ENCODE peak calls at places on chromosomes 2 and 18, in eight cellular contexts. B, C, G, Y, K, D, F and V are unnamed samples.

GRCh38 chr2:69056071-69056470 is 43.1 kb downstream of the ANTXR1 start:
- DNase-seq in B (no peak), C (no peak), G (no peak), Y (no peak), K (no peak), D (no peak), F (no peak), V (no peak)

GRCh38 chr2:37376421-37377186 is 32.2 kb downstream of the QPCT start:
- DNase-seq in B (peak), C (peak), G (no peak), Y (peak), K (no peak), D (no peak), F (no peak), V (no peak)

GRCh38 chr2:157433335-157433890 is 10.5 kb downstream of the CYTIP start:
- DNase-seq in B (peak), C (no peak), G (no peak), Y (no peak), K (no peak), D (no peak), F (no peak), V (no peak)

GRCh38 chr2:120701096-120701860 is 34.4 kb upstream of the GLI2 start:
- DNase-seq in B (no peak), C (no peak), G (no peak), Y (peak), K (no peak), D (no peak), F (no peak), V (peak)

GRCh38 chr2:17827306-17827705 is 11.0 kb downstream of the MSGN1 start:
- DNase-seq in B (no peak), C (no peak), G (no peak), Y (no peak), K (no peak), D (no peak), F (no peak), V (no peak)

GRCh38 chr18:11883153-11883552 is 25.0 kb downstream of the MPPE1 start:
- DNase-seq in B (no peak), C (no peak), G (no peak), Y (no peak), K (no peak), D (no peak), F (no peak), V (no peak)

GRCh38 chr2:37786854-37787253 is 115.4 kb upstream of the CDC42EP3 start:
- DNase-seq in B (no peak), C (no peak), G (no peak), Y (no peak), K (no peak), D (peak), F (no peak), V (no peak)

GRCh38 chr2:46441838-46442712 is 37.3 kb upstream of the TMEM247 start:
- DNase-seq in B (no peak), C (no peak), G (no peak), Y (no peak), K (no peak), D (no peak), F (no peak), V (no peak)

GRCh38 chr2:162294949-162295348 is 23.5 kb downstream of the IFIH1 start:
- DNase-seq in B (no peak), C (no peak), G (no peak), Y (no peak), K (no peak), D (no peak), F (no peak), V (no peak)